ENCODE peak calls at places on chromosome 18, in nine cellular contexts. One of them, this sample, is unnamed. For H3K4me1, the result is how much of the 10 kb centered on the place peaks cover.

GRCh38 chr18:44859751-44860458 is 179.2 kb downstream of the SETBP1 start:
- DNase-seq in HepG2: no peak
- DNase-seq in A549: no peak
- DNase-seq in pancreas: no peak
- DNase-seq in PC-3: no peak
- DNase-seq in OCI-LY7: no peak
- DNase-seq in lung: no peak
- DNase-seq in heart left ventricle: no peak
- DNase-seq in foreskin keratinocyte: no peak
- DNase-seq in this sample: no peak

GRCh38 chr18:36544036-36544725 is 246.7 kb downstream of the FHOD3 start:
- DNase-seq in HepG2: no peak
- DNase-seq in A549: no peak
- DNase-seq in pancreas: no peak
- DNase-seq in PC-3: no peak
- DNase-seq in OCI-LY7: no peak
- DNase-seq in lung: no peak
- DNase-seq in heart left ventricle: peak
- DNase-seq in foreskin keratinocyte: peak
- DNase-seq in this sample: no peak

GRCh38 chr18:39039828-39040227 is 1474.2 kb upstream of the CELF4 start:
- DNase-seq in HepG2: no peak
- DNase-seq in A549: no peak
- DNase-seq in pancreas: no peak
- DNase-seq in PC-3: no peak
- DNase-seq in OCI-LY7: no peak
- DNase-seq in lung: no peak
- DNase-seq in heart left ventricle: no peak
- DNase-seq in foreskin keratinocyte: no peak
- DNase-seq in this sample: no peak

GRCh38 chr18:4511166-4511565 is 56.1 kb upstream of the DLGAP1 start:
- DNase-seq in HepG2: no peak
- DNase-seq in A549: peak
- DNase-seq in pancreas: no peak
- DNase-seq in PC-3: no peak
- DNase-seq in OCI-LY7: no peak
- DNase-seq in lung: no peak
- DNase-seq in heart left ventricle: no peak
- DNase-seq in foreskin keratinocyte: no peak
- DNase-seq in this sample: no peak

GRCh38 chr18:42922363-42922762 is 193.1 kb downstream of the RIT2 start:
- DNase-seq in HepG2: no peak
- DNase-seq in A549: no peak
- DNase-seq in pancreas: no peak
- DNase-seq in PC-3: no peak
- DNase-seq in OCI-LY7: no peak
- DNase-seq in lung: no peak
- DNase-seq in heart left ventricle: no peak
- DNase-seq in foreskin keratinocyte: no peak
- DNase-seq in this sample: no peak

GRCh38 chr18:26741041-26741440 is 124.5 kb downstream of the AQP4 start:
- DNase-seq in HepG2: no peak
- DNase-seq in A549: no peak
- DNase-seq in pancreas: no peak
- DNase-seq in PC-3: peak
- DNase-seq in OCI-LY7: no peak
- DNase-seq in lung: no peak
- DNase-seq in heart left ventricle: no peak
- DNase-seq in foreskin keratinocyte: no peak
- DNase-seq in this sample: no peak

GRCh38 chr18:48136544-48137353 is 206.3 kb upstream of the SMAD2 start:
- DNase-seq in HepG2: no peak
- DNase-seq in A549: no peak
- DNase-seq in pancreas: peak
- DNase-seq in PC-3: no peak
- DNase-seq in OCI-LY7: no peak
- DNase-seq in lung: peak
- DNase-seq in heart left ventricle: no peak
- DNase-seq in foreskin keratinocyte: no peak
- DNase-seq in this sample: no peak

GRCh38 chr18:77065221-77065981 is 67.2 kb downstream of the MBP start:
- DNase-seq in HepG2: no peak
- DNase-seq in A549: peak
- DNase-seq in pancreas: no peak
- DNase-seq in PC-3: peak
- DNase-seq in OCI-LY7: no peak
- DNase-seq in lung: no peak
- DNase-seq in heart left ventricle: peak
- DNase-seq in foreskin keratinocyte: peak
- DNase-seq in this sample: peak

GRCh38 chr18:11726556-11726955 is 37.5 kb downstream of the GNAL start:
- DNase-seq in HepG2: no peak
- DNase-seq in A549: no peak
- DNase-seq in pancreas: no peak
- DNase-seq in PC-3: peak
- DNase-seq in OCI-LY7: no peak
- DNase-seq in lung: no peak
- DNase-seq in heart left ventricle: no peak
- DNase-seq in foreskin keratinocyte: peak
- DNase-seq in this sample: no peak

GRCh38 chr18:38427234-38427633 is 861.6 kb upstream of the CELF4 start:
- DNase-seq in HepG2: peak
- DNase-seq in A549: no peak
- DNase-seq in pancreas: no peak
- DNase-seq in PC-3: no peak
- DNase-seq in OCI-LY7: no peak
- DNase-seq in lung: no peak
- DNase-seq in heart left ventricle: no peak
- DNase-seq in foreskin keratinocyte: no peak
- DNase-seq in this sample: no peak

GRCh38 chr18:78627546-78628315 is 351.9 kb upstream of the SALL3 start:
- DNase-seq in HepG2: no peak
- DNase-seq in A549: no peak
- DNase-seq in pancreas: no peak
- DNase-seq in PC-3: no peak
- DNase-seq in OCI-LY7: no peak
- DNase-seq in lung: no peak
- DNase-seq in heart left ventricle: no peak
- DNase-seq in foreskin keratinocyte: no peak
- DNase-seq in this sample: no peak

GRCh38 chr18:40624959-40625358 is 1330.1 kb upstream of the PIK3C3 start:
- DNase-seq in HepG2: no peak
- DNase-seq in A549: no peak
- DNase-seq in pancreas: no peak
- DNase-seq in PC-3: no peak
- DNase-seq in OCI-LY7: no peak
- DNase-seq in lung: no peak
- DNase-seq in heart left ventricle: no peak
- DNase-seq in foreskin keratinocyte: no peak
- DNase-seq in this sample: no peak

GRCh38 chr18:72544092-72544886 is at the start of gene CBLN2:
- DNase-seq in HepG2: peak
- DNase-seq in A549: peak
- DNase-seq in pancreas: peak
- DNase-seq in PC-3: peak
- DNase-seq in OCI-LY7: no peak
- DNase-seq in lung: no peak
- DNase-seq in heart left ventricle: no peak
- DNase-seq in foreskin keratinocyte: peak
- DNase-seq in this sample: no peak

GRCh38 chr18:45197526-45197970 is 417.7 kb upstream of the SLC14A2 start:
- DNase-seq in HepG2: no peak
- DNase-seq in A549: peak
- DNase-seq in pancreas: no peak
- DNase-seq in PC-3: peak
- DNase-seq in OCI-LY7: no peak
- DNase-seq in lung: no peak
- DNase-seq in heart left ventricle: no peak
- DNase-seq in foreskin keratinocyte: no peak
- DNase-seq in this sample: no peak

GRCh38 chr18:67875057-67875456 is 358.5 kb upstream of the DSEL start:
- DNase-seq in HepG2: no peak
- DNase-seq in A549: no peak
- DNase-seq in pancreas: no peak
- DNase-seq in PC-3: peak
- DNase-seq in OCI-LY7: no peak
- DNase-seq in lung: no peak
- DNase-seq in heart left ventricle: no peak
- DNase-seq in foreskin keratinocyte: no peak
- DNase-seq in this sample: no peak

GRCh38 chr18:27871731-27872130 is 305.2 kb downstream of the CDH2 start:
- DNase-seq in HepG2: no peak
- DNase-seq in A549: no peak
- DNase-seq in pancreas: no peak
- DNase-seq in PC-3: no peak
- DNase-seq in OCI-LY7: no peak
- DNase-seq in lung: no peak
- DNase-seq in heart left ventricle: no peak
- DNase-seq in foreskin keratinocyte: no peak
- DNase-seq in this sample: no peak

GRCh38 chr18:21241224-21242131 is 554 bp upstream of the GREB1L start:
- DNase-seq in HepG2: no peak
- DNase-seq in A549: no peak
- DNase-seq in pancreas: peak
- DNase-seq in PC-3: peak
- DNase-seq in OCI-LY7: no peak
- DNase-seq in lung: no peak
- DNase-seq in heart left ventricle: peak
- DNase-seq in foreskin keratinocyte: no peak
- DNase-seq in this sample: no peak

GRCh38 chr18:32868424-32868823 is 95.6 kb upstream of the KLHL14 start:
- DNase-seq in HepG2: no peak
- DNase-seq in A549: no peak
- DNase-seq in pancreas: no peak
- DNase-seq in PC-3: no peak
- DNase-seq in OCI-LY7: peak
- DNase-seq in lung: no peak
- DNase-seq in heart left ventricle: no peak
- DNase-seq in foreskin keratinocyte: no peak
- DNase-seq in this sample: no peak
- H3K4me1 ChIP-seq in HepG2: under half
- H3K4me1 ChIP-seq in A549: under half
- H3K4me1 ChIP-seq in pancreas: under half
- H3K4me1 ChIP-seq in PC-3: under half
- H3K4me1 ChIP-seq in OCI-LY7: under half
- H3K4me1 ChIP-seq in lung: under half
- H3K4me1 ChIP-seq in heart left ventricle: under half
- H3K4me1 ChIP-seq in foreskin keratinocyte: under half
- H3K4me1 ChIP-seq in this sample: under half

GRCh38 chr18:50869150-50869549 is 9.8 kb upstream of the ME2 start:
- DNase-seq in HepG2: no peak
- DNase-seq in A549: no peak
- DNase-seq in pancreas: no peak
- DNase-seq in PC-3: no peak
- DNase-seq in OCI-LY7: no peak
- DNase-seq in lung: no peak
- DNase-seq in heart left ventricle: no peak
- DNase-seq in foreskin keratinocyte: no peak
- DNase-seq in this sample: no peak

GRCh38 chr18:50862401-50862800 is 16.5 kb upstream of the ME2 start:
- DNase-seq in HepG2: no peak
- DNase-seq in A549: no peak
- DNase-seq in pancreas: no peak
- DNase-seq in PC-3: no peak
- DNase-seq in OCI-LY7: peak
- DNase-seq in lung: no peak
- DNase-seq in heart left ventricle: no peak
- DNase-seq in foreskin keratinocyte: no peak
- DNase-seq in this sample: no peak

GRCh38 chr18:50870138-50870845 is 8.6 kb upstream of the ME2 start:
- DNase-seq in HepG2: no peak
- DNase-seq in A549: peak
- DNase-seq in pancreas: no peak
- DNase-seq in PC-3: peak
- DNase-seq in OCI-LY7: no peak
- DNase-seq in lung: peak
- DNase-seq in heart left ventricle: peak
- DNase-seq in foreskin keratinocyte: peak
- DNase-seq in this sample: peak

GRCh38 chr18:50863840-50864239 is 15.1 kb upstream of the ME2 start:
- DNase-seq in HepG2: no peak
- DNase-seq in A549: no peak
- DNase-seq in pancreas: no peak
- DNase-seq in PC-3: no peak
- DNase-seq in OCI-LY7: no peak
- DNase-seq in lung: no peak
- DNase-seq in heart left ventricle: no peak
- DNase-seq in foreskin keratinocyte: no peak
- DNase-seq in this sample: no peak

DNA sequence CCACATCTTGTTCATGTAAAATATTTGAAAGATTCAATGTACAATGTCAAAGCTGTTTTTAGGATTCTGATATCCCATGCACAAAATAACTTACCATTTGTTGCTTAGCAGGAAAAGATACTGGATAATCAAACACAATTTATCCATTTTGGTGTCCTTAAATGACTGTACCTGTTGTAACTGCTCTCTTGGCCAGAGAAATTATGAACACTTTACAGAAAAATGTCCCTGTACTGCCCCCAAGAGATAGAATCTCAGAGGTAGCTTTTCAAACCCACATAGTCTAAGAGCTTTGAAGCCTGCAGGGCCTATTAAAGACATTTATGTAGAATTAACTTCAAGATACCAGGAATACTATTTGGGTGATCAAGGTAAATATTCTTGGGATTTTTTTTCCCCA is 12.2 kb upstream of the ME2 start:
- DNase-seq in HepG2: no peak
- DNase-seq in A549: no peak
- DNase-seq in pancreas: no peak
- DNase-seq in PC-3: peak
- DNase-seq in OCI-LY7: peak
- DNase-seq in lung: no peak
- DNase-seq in heart left ventricle: no peak
- DNase-seq in foreskin keratinocyte: no peak
- DNase-seq in this sample: no peak
- TF ChIP-seq CTCF in HepG2: peak
- TF ChIP-seq CTCF in A549: peak
- TF ChIP-seq CTCF in pancreas: no peak
- TF ChIP-seq CTCF in PC-3: peak
- TF ChIP-seq CTCF in OCI-LY7: peak
- TF ChIP-seq CTCF in lung: no peak
- TF ChIP-seq CTCF in heart left ventricle: peak
- TF ChIP-seq CTCF in foreskin keratinocyte: peak
- TF ChIP-seq CTCF in this sample: peak

DNA sequence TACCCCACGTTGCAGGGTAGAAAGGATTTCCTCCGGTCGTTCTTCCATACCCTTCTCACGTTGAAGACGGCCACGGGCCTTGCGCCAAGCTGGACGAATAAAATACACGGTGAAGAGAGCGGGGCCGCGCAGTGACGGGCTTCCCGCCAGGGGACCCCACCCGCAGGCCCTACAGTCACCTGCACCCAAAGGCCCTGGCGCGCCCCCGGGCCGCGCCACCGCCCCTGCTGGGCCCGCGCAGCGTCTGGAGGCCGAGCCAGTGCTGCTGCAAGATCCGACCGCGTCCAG is 199 bp downstream of the FBXO15 start:
- DNase-seq in HepG2: no peak
- DNase-seq in A549: no peak
- DNase-seq in pancreas: no peak
- DNase-seq in PC-3: no peak
- DNase-seq in OCI-LY7: no peak
- DNase-seq in lung: no peak
- DNase-seq in heart left ventricle: no peak
- DNase-seq in foreskin keratinocyte: no peak
- DNase-seq in this sample: no peak
- H3K27ac ChIP-seq in HepG2: no peak
- H3K27ac ChIP-seq in A549: peak
- H3K27ac ChIP-seq in pancreas: peak
- H3K27ac ChIP-seq in PC-3: no peak
- H3K27ac ChIP-seq in OCI-LY7: peak
- H3K27ac ChIP-seq in lung: no peak
- H3K27ac ChIP-seq in heart left ventricle: peak
- H3K27ac ChIP-seq in foreskin keratinocyte: no peak
- H3K27ac ChIP-seq in this sample: no peak

GRCh38 chr18:63150942-63151421 is 168.6 kb downstream of the BCL2 start:
- DNase-seq in HepG2: no peak
- DNase-seq in A549: no peak
- DNase-seq in pancreas: no peak
- DNase-seq in PC-3: no peak
- DNase-seq in OCI-LY7: no peak
- DNase-seq in lung: no peak
- DNase-seq in heart left ventricle: no peak
- DNase-seq in foreskin keratinocyte: no peak
- DNase-seq in this sample: no peak
- H3K4me1 ChIP-seq in HepG2: under half
- H3K4me1 ChIP-seq in A549: under half
- H3K4me1 ChIP-seq in pancreas: under half
- H3K4me1 ChIP-seq in PC-3: under half
- H3K4me1 ChIP-seq in OCI-LY7: under half
- H3K4me1 ChIP-seq in lung: under half
- H3K4me1 ChIP-seq in heart left ventricle: under half
- H3K4me1 ChIP-seq in foreskin keratinocyte: under half
- H3K4me1 ChIP-seq in this sample: under half

This sample was measured in PC-9.